ENCODE peak calls at places on chromosomes 12 and 14, in ten cellular contexts. T is activated B cell treated with CpG ODN at 0.5 μM for 24 hours, X is HFF-Myc, K is astrocyte of the cerebellum, R is AG09309, B is AG04450, U is A549, Q is kidney, H is AG09319, I is left ventricle myocardium inferior. J is an unnamed sample.

GRCh38 chr12:64782181-64782580 is 23.0 kb upstream of the GNS start:
- DNase-seq in T (no peak), X (no peak), K (no peak), R (no peak), B (no peak), U (no peak), Q (no peak), H (no peak), I (no peak), J (no peak)

GRCh38 chr12:3726455-3726854 is 26.5 kb downstream of the CRACR2A start:
- DNase-seq in T (no peak), X (no peak), K (no peak), R (no peak), B (no peak), U (no peak), Q (no peak), H (no peak), I (no peak), J (no peak)

GRCh38 chr12:94207467-94208432 is 59.4 kb downstream of the PLXNC1 start:
- DNase-seq in T (no peak), X (no peak), K (no peak), R (no peak), B (no peak), U (no peak), Q (no peak), H (no peak), I (no peak), J (no peak)

GRCh38 chr14:105601360-105602242 is 75.2 kb downstream of the TMEM121 start:
- DNase-seq in T (no peak), X (no peak), K (no peak), R (no peak), B (no peak), U (no peak), Q (peak; percentile 64), H (no peak), I (no peak), J (no peak)

GRCh38 chr12:81815611-81816010 is 56.5 kb upstream of the PPFIA2 start:
- DNase-seq in T (no peak), X (no peak), K (no peak), R (no peak), B (no peak), U (no peak), Q (no peak), H (no peak), I (no peak), J (no peak)

GRCh38 chr12:31118831-31119530 is 45.3 kb downstream of the DDX11 start:
- DNase-seq in T (peak; percentile 29), X (no peak), K (no peak), R (no peak), B (no peak), U (peak; percentile 74), Q (peak; percentile 67), H (no peak), I (no peak), J (peak; percentile 49)

GRCh38 chr12:71980543-71980942 is 41.9 kb downstream of the TPH2 start:
- DNase-seq in T (no peak), X (no peak), K (no peak), R (no peak), B (no peak), U (no peak), Q (no peak), H (no peak), I (no peak), J (no peak)

GRCh38 chr12:614727-615060 is 48.6 kb downstream of the NINJ2 start:
- DNase-seq in T (no peak), X (no peak), K (no peak), R (no peak), B (no peak), U (no peak), Q (no peak), H (no peak), I (no peak), J (no peak)

GRCh38 chr14:49549881-49550280 is 36.3 kb downstream of the RPS29 start:
- DNase-seq in T (no peak), X (no peak), K (no peak), R (no peak), B (no peak), U (peak; percentile 19), Q (no peak), H (no peak), I (no peak), J (no peak)

GRCh38 chr12:41073633-41074576 is 114.2 kb upstream of the PDZRN4 start:
- DNase-seq in T (no peak), X (no peak), K (no peak), R (no peak), B (no peak), U (no peak), Q (no peak), H (no peak), I (no peak), J (no peak)

GRCh38 chr14:61107148-61107641 is 126.2 kb downstream of the SLC38A6 start:
- DNase-seq in T (no peak), X (no peak), K (no peak), R (no peak), B (no peak), U (no peak), Q (no peak), H (no peak), I (peak; percentile 61), J (no peak)

GRCh38 chr14:45990252-45990651 is 661.3 kb downstream of the RPL10L start:
- DNase-seq in T (no peak), X (no peak), K (no peak), R (no peak), B (no peak), U (peak; percentile 10), Q (no peak), H (no peak), I (no peak), J (no peak)
- TF ChIP-seq CTCF in T (no peak), X (no peak), K (peak; percentile 8), R (peak; percentile 12), B (peak; percentile 40), U (no peak), Q (no peak), H (no peak), I (no peak), J (peak; percentile 48)

GRCh38 chr12:123643911-123644310 is 10.3 kb downstream of the GTF2H3 start:
- DNase-seq in T (no peak), X (no peak), K (no peak), R (no peak), B (no peak), U (no peak), Q (no peak), H (no peak), I (no peak), J (no peak)

GRCh38 chr12:123645851-123646250 is 12.2 kb downstream of the GTF2H3 start:
- DNase-seq in T (no peak), X (no peak), K (no peak), R (no peak), B (no peak), U (no peak), Q (no peak), H (no peak), I (no peak), J (no peak)
- TF ChIP-seq CTCF in T (no peak), X (no peak), K (no peak), R (no peak), B (no peak), U (no peak), Q (no peak), H (no peak), I (no peak), J (no peak)

DNA sequence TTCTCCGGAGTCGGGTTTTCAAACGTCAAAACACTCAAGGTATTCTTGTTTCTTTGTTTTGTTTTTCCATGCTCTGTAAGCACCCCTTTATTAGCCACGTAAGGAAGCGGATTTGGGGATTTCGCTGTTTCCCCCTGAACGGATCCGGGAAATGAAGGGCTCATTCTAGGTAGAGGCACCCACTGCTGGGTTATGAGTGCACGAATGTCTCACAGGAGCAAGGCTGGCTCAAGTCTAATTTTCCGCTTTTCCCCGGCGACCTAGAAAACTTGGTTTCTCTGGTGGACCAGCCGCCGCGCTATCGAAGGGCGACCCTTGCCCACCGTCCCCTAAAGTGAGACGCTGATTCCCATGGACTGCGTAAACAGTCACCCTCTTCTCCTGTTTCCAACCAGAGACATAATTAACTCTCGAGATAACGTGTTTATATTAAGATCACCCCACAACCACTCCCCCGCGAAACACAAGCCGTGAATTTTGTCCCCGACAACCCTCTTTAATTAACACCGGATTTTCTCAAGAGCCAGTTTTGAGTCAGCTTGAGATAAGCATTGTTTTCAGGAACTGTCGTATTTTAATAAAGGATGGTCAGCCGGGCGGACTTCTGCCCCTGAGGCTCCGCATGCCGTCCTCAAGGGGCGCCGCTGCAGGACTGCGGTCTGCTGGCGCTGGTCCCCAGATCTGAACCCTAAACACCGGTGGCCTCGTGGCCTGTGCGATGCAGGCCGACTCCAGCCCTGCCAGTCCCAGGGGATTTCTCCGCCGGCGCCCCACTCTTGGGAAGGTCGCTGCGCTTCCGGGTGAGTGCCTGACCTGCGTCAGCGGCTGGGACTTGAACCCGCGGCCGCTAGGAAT is 523 bp upstream of the ABCC9 start:
- DNase-seq in T (no peak), X (no peak), K (no peak), R (no peak), B (no peak), U (no peak), Q (peak; percentile 91), H (peak; percentile 10), I (peak; percentile 71), J (peak; percentile 40)
- TF ChIP-seq CTCF in T (no peak), X (peak; percentile 18), K (peak; percentile 50), R (peak; percentile 73), B (peak; percentile 62), U (no peak), Q (no peak), H (peak; percentile 66), I (peak; percentile 69), J (peak; percentile 74)

GRCh38 chr12:9636807-9637206 is 29.1 kb upstream of the KLRB1 start:
- DNase-seq in T (no peak), X (no peak), K (no peak), R (no peak), B (no peak), U (peak; percentile 23), Q (no peak), H (no peak), I (no peak), J (no peak)
- TF ChIP-seq CTCF in T (no peak), X (no peak), K (no peak), R (peak; percentile 23), B (no peak), U (no peak), Q (no peak), H (no peak), I (no peak), J (no peak)

DNA sequence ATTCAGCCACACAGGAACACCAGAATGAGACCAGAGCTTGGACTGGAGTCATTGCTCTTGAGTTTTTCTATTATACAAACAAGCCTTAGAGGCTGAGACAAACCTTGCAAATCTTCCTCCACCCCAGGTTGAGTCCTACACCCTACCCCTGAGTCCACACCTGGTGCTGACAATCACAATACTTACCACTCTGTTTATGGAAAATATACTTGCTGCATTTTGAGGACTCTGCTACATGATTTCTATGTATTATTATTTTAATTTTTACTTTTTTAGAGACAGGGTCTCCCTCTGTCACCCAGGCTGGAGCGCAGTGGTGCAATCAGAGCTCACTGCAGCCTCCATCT is 101.4 kb downstream of the EGLN3 start:
- DNase-seq in T (no peak), X (no peak), K (no peak), R (no peak), B (no peak), U (no peak), Q (no peak), H (no peak), I (no peak), J (no peak)
- TF ChIP-seq CTCF in T (no peak), X (no peak), K (no peak), R (no peak), B (no peak), U (no peak), Q (no peak), H (no peak), I (no peak), J (no peak)